ENCODE peak calls at places on chromosomes 1 and 21, in seven cellular contexts. D is astrocyte of the spinal cord, F is IMR-90, T is endodermal cell, E is endothelial cell of umbilical vein, C is small intestine, I is neural progenitor cell. X is an unnamed sample.

GRCh38 chr1:214551052-214551435 is 358 bp downstream of the PTPN14 start:
- DNase-seq in D (no peak), F (no peak), T (no peak), E (no peak), C (peak), I (peak), X (no peak)

GRCh38 chr1:12640237-12640957 is 3.5 kb upstream of the AADACL4 start:
- DNase-seq in D (peak), F (no peak), T (no peak), E (no peak), C (no peak), I (no peak), X (no peak)

GRCh38 chr1:159786966-159787365 is 6.2 kb downstream of the DUSP23 start:
- DNase-seq in D (no peak), F (peak), T (no peak), E (no peak), C (no peak), I (no peak), X (no peak)

GRCh38 chr21:41364308-41364707 is 2.5 kb downstream of the MX2 start:
- DNase-seq in D (no peak), F (no peak), T (peak), E (no peak), C (no peak), I (no peak), X (no peak)

GRCh38 chr1:94471271-94471670 is 53.1 kb downstream of the ABCD3 start:
- DNase-seq in D (no peak), F (no peak), T (no peak), E (no peak), C (no peak), I (no peak), X (no peak)

GRCh38 chr1:80392529-80392928 is 1386.0 kb upstream of the ADGRL4 start:
- DNase-seq in D (no peak), F (no peak), T (no peak), E (peak), C (no peak), I (no peak), X (peak)

GRCh38 chr21:14076143-14076806 is 134.5 kb downstream of the LIPI start:
- DNase-seq in D (no peak), F (no peak), T (no peak), E (no peak), C (no peak), I (no peak), X (no peak)

GRCh38 chr1:205933672-205934618 is 9.3 kb downstream of the SLC26A9 start:
- DNase-seq in D (peak), F (peak), T (no peak), E (peak), C (no peak), I (peak), X (peak)

GRCh38 chr1:89523597-89524368 is 846 bp upstream of the LRRC8B start:
- DNase-seq in D (peak), F (peak), T (peak), E (peak), C (peak), I (peak), X (no peak)

GRCh38 chr21:38721055-38721454 is 84.7 kb upstream of the ETS2 start:
- DNase-seq in D (no peak), F (no peak), T (peak), E (no peak), C (no peak), I (peak), X (no peak)

GRCh38 chr21:20971296-20971921 is 26.8 kb upstream of the NCAM2 start:
- DNase-seq in D (peak), F (peak), T (peak), E (peak), C (peak), I (peak), X (peak)

GRCh38 chr1:108609483-108610066 is 49.7 kb downstream of the EEIG2 start:
- DNase-seq in D (no peak), F (no peak), T (no peak), E (no peak), C (no peak), I (peak), X (no peak)

GRCh38 chr1:117582341-117582902 is 23.4 kb upstream of the TENT5C start:
- DNase-seq in D (no peak), F (no peak), T (no peak), E (no peak), C (no peak), I (no peak), X (no peak)

GRCh38 chr21:31335957-31336738 is 7.9 kb downstream of the TIAM1 start:
- DNase-seq in D (peak), F (peak), T (no peak), E (no peak), C (no peak), I (no peak), X (peak)

GRCh38 chr1:174734270-174734669 is 265.5 kb upstream of the CACYBP start:
- DNase-seq in D (no peak), F (no peak), T (no peak), E (no peak), C (no peak), I (no peak), X (no peak)

GRCh38 chr1:209405183-209405823 is 178.2 kb upstream of the CAMK1G start:
- DNase-seq in D (peak), F (peak), T (no peak), E (no peak), C (no peak), I (no peak), X (peak)

GRCh38 chr1:45141247-45142003 is 65.0 kb downstream of the ZSWIM5 start:
- DNase-seq in D (no peak), F (no peak), T (no peak), E (no peak), C (peak), I (no peak), X (no peak)

GRCh38 chr1:43933386-43934278 is at the start of gene ARTN:
- DNase-seq in D (no peak), F (no peak), T (peak), E (no peak), C (peak), I (peak), X (no peak)

GRCh38 chr1:26278303-26278702 is 1.6 kb upstream of the SH3BGRL3 start:
- DNase-seq in D (peak), F (peak), T (no peak), E (no peak), C (peak), I (no peak), X (peak)

GRCh38 chr1:175742790-175743459 is 470 bp downstream of the TNR start:
- DNase-seq in D (peak), F (peak), T (peak), E (peak), C (peak), I (peak), X (peak)

GRCh38 chr1:68145418-68146126 is 86.8 kb downstream of the WLS start:
- DNase-seq in D (no peak), F (no peak), T (no peak), E (no peak), C (peak), I (no peak), X (no peak)

GRCh38 chr1:39395357-39395831 is 96.0 kb upstream of the BMP8A start:
- DNase-seq in D (peak), F (peak), T (peak), E (peak), C (peak), I (no peak), X (peak)

GRCh38 chr21:29939859-29940245 is at the start of gene GRIK1:
- DNase-seq in D (peak), F (no peak), T (peak), E (no peak), C (no peak), I (peak), X (no peak)

GRCh38 chr1:52662645-52663313 is 29.8 kb downstream of the SHISAL2A start:
- DNase-seq in D (peak), F (peak), T (peak), E (peak), C (no peak), I (peak), X (no peak)

GRCh38 chr1:70353641-70354331 is 736 bp downstream of the ANKRD13C start:
- DNase-seq in D (peak), F (peak), T (no peak), E (peak), C (no peak), I (peak), X (peak)

GRCh38 chr21:45980271-45980670 is 1.3 kb upstream of the COL6A1 start:
- DNase-seq in D (no peak), F (no peak), T (no peak), E (no peak), C (no peak), I (no peak), X (no peak)

GRCh38 chr21:45981641-45982255 is at the start of gene COL6A1:
- DNase-seq in D (peak), F (peak), T (peak), E (peak), C (no peak), I (peak), X (no peak)

GRCh38 chr21:45979651-45980050 is 1.9 kb upstream of the COL6A1 start:
- DNase-seq in D (no peak), F (no peak), T (peak), E (no peak), C (no peak), I (no peak), X (no peak)

GRCh38 chr21:45981154-45981606 is 390 bp upstream of the COL6A1 start:
- DNase-seq in D (peak), F (peak), T (peak), E (peak), C (peak), I (peak), X (peak)

DNA sequence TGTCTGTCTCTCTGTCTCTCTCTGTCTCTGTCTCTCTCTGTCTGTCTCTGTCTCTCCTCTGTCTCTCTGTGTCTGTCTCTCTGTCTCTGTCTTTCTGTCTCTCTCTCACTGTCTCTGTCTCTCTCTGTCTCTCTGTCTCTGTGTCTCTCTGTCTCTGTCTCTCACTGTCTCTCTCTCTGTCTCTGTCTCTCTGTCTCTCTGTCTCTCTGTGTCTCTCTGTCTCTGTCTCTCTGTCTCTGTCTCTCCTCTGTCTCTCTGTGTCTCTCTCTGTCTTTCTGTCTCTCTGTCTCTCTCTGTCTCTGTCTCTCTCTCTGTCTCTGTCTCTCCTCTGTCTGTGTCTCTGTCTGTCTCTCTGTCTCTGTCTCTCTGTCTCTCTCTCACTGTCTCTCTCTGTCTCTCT is 873 bp upstream of the COL6A1 start:
- DNase-seq in D (no peak), F (no peak), T (no peak), E (no peak), C (no peak), I (no peak), X (no peak)
- H3K4me3 ChIP-seq in D (peak), F (peak), T (peak), E (no peak), C (no peak), I (peak), X (peak)

DNA sequence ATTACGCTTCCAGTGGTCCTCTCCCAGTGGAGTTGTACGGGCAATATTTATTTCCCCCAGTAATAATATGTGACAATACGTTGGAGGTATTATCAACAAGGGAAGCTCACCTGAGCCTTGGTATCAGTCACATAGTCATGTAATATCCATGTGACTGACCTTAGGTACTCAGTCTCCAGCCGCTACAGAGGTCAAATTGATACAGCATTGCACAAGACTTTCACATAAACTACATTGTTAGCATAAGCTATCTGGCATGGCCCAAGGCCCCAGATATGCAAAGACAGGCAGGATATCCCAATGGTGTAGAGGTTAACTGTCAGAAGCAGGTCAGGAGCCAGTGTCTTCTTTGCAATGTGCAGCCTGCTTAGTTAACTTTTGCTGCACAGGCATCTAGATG is 15.3 kb upstream of the CHIT1 start:
- DNase-seq in D (no peak), F (no peak), T (no peak), E (no peak), C (peak), I (no peak), X (no peak)
- H3K4me3 ChIP-seq in D (no peak), F (no peak), T (no peak), E (no peak), C (no peak), I (no peak), X (no peak)

GRCh38 chr1:173474097-173474779 is 2.9 kb upstream of the PRDX6 start:
- DNase-seq in D (no peak), F (peak), T (no peak), E (no peak), C (no peak), I (no peak), X (no peak)
- H3K4me3 ChIP-seq in D (no peak), F (no peak), T (peak), E (no peak), C (no peak), I (no peak), X (peak)

DNA sequence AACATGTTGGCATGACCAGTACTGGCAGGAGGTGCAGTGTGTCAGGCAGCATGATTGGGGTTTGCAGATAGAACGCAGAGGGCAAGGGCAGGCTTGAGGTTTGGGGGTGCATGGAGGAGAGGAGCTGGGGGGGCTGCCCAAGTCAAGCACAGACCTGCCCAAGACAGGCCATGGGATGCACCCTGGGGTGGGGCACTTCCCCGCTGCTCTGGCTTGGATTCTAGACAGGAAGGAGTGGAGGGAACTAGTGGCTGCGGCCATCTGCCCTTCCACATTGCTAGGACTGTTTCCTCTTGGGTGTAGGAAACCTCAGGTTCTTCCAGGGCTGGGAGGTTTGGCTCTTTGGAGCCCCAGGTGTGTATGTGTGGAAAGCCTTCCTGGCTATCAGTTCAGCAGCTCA is 3.0 kb downstream of the PDXK start:
- DNase-seq in D (no peak), F (no peak), T (peak), E (no peak), C (no peak), I (no peak), X (no peak)
- H3K4me3 ChIP-seq in D (no peak), F (no peak), T (no peak), E (no peak), C (no peak), I (no peak), X (no peak)

GRCh38 chr1:8134546-8135235 is 108.6 kb upstream of the ERRFI1 start:
- DNase-seq in D (peak), F (no peak), T (no peak), E (no peak), C (no peak), I (no peak), X (peak)
- H3K4me3 ChIP-seq in D (no peak), F (no peak), T (no peak), E (no peak), C (no peak), I (no peak), X (peak)

GRCh38 chr1:229282295-229282823 is 11.4 kb downstream of the RAB4A start:
- DNase-seq in D (no peak), F (no peak), T (no peak), E (no peak), C (no peak), I (no peak), X (no peak)

GRCh38 chr1:229278120-229278741 is 7.3 kb downstream of the RAB4A start:
- DNase-seq in D (no peak), F (no peak), T (no peak), E (no peak), C (no peak), I (no peak), X (no peak)

GRCh38 chr1:229279242-229279641 is 8.3 kb downstream of the RAB4A start:
- DNase-seq in D (no peak), F (no peak), T (no peak), E (no peak), C (no peak), I (no peak), X (no peak)

GRCh38 chr1:229280921-229281320 is 10.0 kb downstream of the RAB4A start:
- DNase-seq in D (peak), F (peak), T (no peak), E (no peak), C (no peak), I (no peak), X (no peak)

DNA sequence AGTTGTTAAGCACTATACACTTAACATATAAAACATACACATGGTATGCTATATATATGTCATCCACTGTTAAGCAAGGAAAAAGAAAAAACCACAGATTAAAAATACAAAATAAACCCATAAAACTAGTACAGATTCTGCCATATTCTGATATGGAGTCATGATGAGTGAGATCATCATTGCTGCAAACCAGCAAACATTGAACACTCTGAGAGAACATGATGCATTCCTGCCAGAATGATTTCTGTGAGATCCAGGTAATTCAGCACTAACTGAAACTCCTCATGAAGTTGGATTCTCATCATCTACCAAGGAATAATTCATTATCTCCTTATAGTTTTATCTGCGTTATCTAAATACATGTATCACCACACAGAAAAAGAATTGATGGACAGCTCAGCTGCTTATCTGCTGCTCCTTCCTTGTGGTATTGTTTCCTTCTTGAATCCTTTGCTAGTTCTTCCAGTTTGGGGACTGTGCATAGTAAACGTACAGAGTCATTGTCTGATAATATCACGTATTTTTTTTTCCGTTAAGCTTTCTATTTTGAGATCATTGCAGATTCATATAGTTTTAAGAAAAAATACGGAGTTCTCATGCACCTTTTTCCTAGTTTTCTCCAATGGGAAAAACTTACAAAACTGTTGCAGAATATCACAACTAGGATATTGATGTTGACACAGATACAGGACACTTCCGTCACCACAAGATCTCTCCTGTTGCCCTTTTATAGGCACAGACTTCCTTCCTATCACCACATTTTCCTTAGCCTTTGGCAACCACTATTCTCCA is 9.3 kb downstream of the RAB4A start:
- DNase-seq in D (no peak), F (no peak), T (no peak), E (peak), C (no peak), I (no peak), X (peak)
- H3K4me3 ChIP-seq in D (no peak), F (no peak), T (no peak), E (no peak), C (no peak), I (no peak), X (no peak)

DNA sequence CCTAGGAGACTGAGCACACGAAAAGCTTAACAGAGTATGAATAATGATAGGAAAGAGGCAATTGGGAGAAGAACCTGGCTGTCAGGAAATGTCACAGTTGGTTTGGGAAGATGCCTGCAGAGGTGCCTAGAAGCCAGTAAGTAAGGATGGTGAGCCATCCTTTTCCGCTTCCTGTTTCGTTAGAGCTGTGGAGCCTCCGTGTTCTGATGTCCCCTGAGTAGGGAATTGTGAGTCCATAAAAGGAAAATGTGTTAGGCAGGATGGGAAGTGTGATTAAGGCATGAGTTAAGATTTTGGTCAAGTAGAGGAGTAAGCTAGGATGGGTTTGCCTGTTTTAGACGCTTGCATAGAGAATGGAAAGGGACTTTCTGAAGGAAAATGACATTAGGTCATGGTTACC is 9.0 kb downstream of the CLIC4 start:
- DNase-seq in D (no peak), F (no peak), T (no peak), E (peak), C (no peak), I (no peak), X (peak)
- H3K4me3 ChIP-seq in D (no peak), F (no peak), T (no peak), E (no peak), C (no peak), I (no peak), X (no peak)

GRCh38 chr21:33029975-33030461 is 4.3 kb downstream of the OLIG2 start:
- DNase-seq in D (no peak), F (no peak), T (no peak), E (no peak), C (no peak), I (no peak), X (no peak)

GRCh38 chr21:33028271-33028670 is 2.5 kb downstream of the OLIG2 start:
- DNase-seq in D (no peak), F (no peak), T (peak), E (no peak), C (no peak), I (no peak), X (no peak)

GRCh38 chr21:33027401-33028185 is 1.9 kb downstream of the OLIG2 start:
- DNase-seq in D (no peak), F (no peak), T (peak), E (no peak), C (no peak), I (peak), X (no peak)

GRCh38 chr21:33029512-33029921 is 3.8 kb downstream of the OLIG2 start:
- DNase-seq in D (no peak), F (no peak), T (peak), E (no peak), C (no peak), I (peak), X (no peak)

GRCh38 chr21:33028759-33029511 is 3.2 kb downstream of the OLIG2 start:
- DNase-seq in D (no peak), F (peak), T (peak), E (no peak), C (no peak), I (peak), X (no peak)
- H3K4me3 ChIP-seq in D (no peak), F (no peak), T (peak), E (no peak), C (no peak), I (no peak), X (no peak)

GRCh38 chr1:150258275-150258666 is 697 bp downstream of the CA14 start:
- DNase-seq in D (no peak), F (no peak), T (no peak), E (no peak), C (no peak), I (peak), X (no peak)
- H3K4me3 ChIP-seq in D (no peak), F (no peak), T (peak), E (no peak), C (no peak), I (peak), X (no peak)